ENCODE peak calls at places on chromosomes 1 and 21, in eight cellular contexts. One of them, this sample, is unnamed.

GRCh38 chr1:22341791-22342605 is 109.7 kb upstream of the ZBTB40 start:
- DNase-seq in stimulated activated CD4-positive, alpha-beta T cell treated with anti-CD3 and anti-CD28 coated beads, Interleukin-12 subunit alpha, Interleukin-12 subunit beta, amount 100 ng/mL, for 4 hours: no peak
- DNase-seq in AG04450: no peak
- DNase-seq in A549: no peak
- DNase-seq in activated T-cell treated with anti-CD3 and anti-CD28 coated beads, Interleukin-2, amount 50 U/mL, for 72 hours: no peak
- DNase-seq in astrocyte of the spinal cord: peak
- DNase-seq in endothelial cell: no peak
- DNase-seq in HT1080: no peak
- DNase-seq in this sample: no peak

GRCh38 chr21:42027804-42028753 is 17.9 kb upstream of the ZBTB21 start:
- DNase-seq in A549: no peak
- DNase-seq in activated T-cell treated with anti-CD3 and anti-CD28 coated beads, Interleukin-2, amount 50 U/mL, for 72 hours: no peak
- DNase-seq in AG04450: no peak
- DNase-seq in astrocyte of the spinal cord: no peak
- DNase-seq in stimulated activated CD4-positive, alpha-beta T cell treated with anti-CD3 and anti-CD28 coated beads, Interleukin-12 subunit alpha, Interleukin-12 subunit beta, amount 100 ng/mL, for 4 hours: no peak
- DNase-seq in HT1080: no peak
- DNase-seq in endothelial cell: no peak
- DNase-seq in this sample: no peak

GRCh38 chr21:38699048-38699447 is 106.7 kb upstream of the ETS2 start:
- DNase-seq in A549: peak
- DNase-seq in astrocyte of the spinal cord: no peak
- DNase-seq in stimulated activated CD4-positive, alpha-beta T cell treated with anti-CD3 and anti-CD28 coated beads, Interleukin-12 subunit alpha, Interleukin-12 subunit beta, amount 100 ng/mL, for 4 hours: no peak
- DNase-seq in HT1080: no peak
- DNase-seq in AG04450: no peak
- DNase-seq in endothelial cell: peak
- DNase-seq in activated T-cell treated with anti-CD3 and anti-CD28 coated beads, Interleukin-2, amount 50 U/mL, for 72 hours: no peak
- DNase-seq in this sample: no peak

GRCh38 chr1:3009021-3009420 is 12.2 kb upstream of the ACTRT2 start:
- DNase-seq in AG04450: no peak
- DNase-seq in HT1080: no peak
- DNase-seq in stimulated activated CD4-positive, alpha-beta T cell treated with anti-CD3 and anti-CD28 coated beads, Interleukin-12 subunit alpha, Interleukin-12 subunit beta, amount 100 ng/mL, for 4 hours: no peak
- DNase-seq in endothelial cell: no peak
- DNase-seq in A549: no peak
- DNase-seq in activated T-cell treated with anti-CD3 and anti-CD28 coated beads, Interleukin-2, amount 50 U/mL, for 72 hours: no peak
- DNase-seq in astrocyte of the spinal cord: no peak
- DNase-seq in this sample: no peak

GRCh38 chr1:241767737-241768136 is 80.3 kb upstream of the EXO1 start:
- DNase-seq in stimulated activated CD4-positive, alpha-beta T cell treated with anti-CD3 and anti-CD28 coated beads, Interleukin-12 subunit alpha, Interleukin-12 subunit beta, amount 100 ng/mL, for 4 hours: no peak
- DNase-seq in activated T-cell treated with anti-CD3 and anti-CD28 coated beads, Interleukin-2, amount 50 U/mL, for 72 hours: no peak
- DNase-seq in A549: no peak
- DNase-seq in astrocyte of the spinal cord: no peak
- DNase-seq in AG04450: no peak
- DNase-seq in endothelial cell: no peak
- DNase-seq in HT1080: no peak
- DNase-seq in this sample: no peak

GRCh38 chr1:39003787-39004186 is 12.7 kb downstream of the AKIRIN1 start:
- DNase-seq in HT1080: no peak
- DNase-seq in activated T-cell treated with anti-CD3 and anti-CD28 coated beads, Interleukin-2, amount 50 U/mL, for 72 hours: no peak
- DNase-seq in astrocyte of the spinal cord: no peak
- DNase-seq in stimulated activated CD4-positive, alpha-beta T cell treated with anti-CD3 and anti-CD28 coated beads, Interleukin-12 subunit alpha, Interleukin-12 subunit beta, amount 100 ng/mL, for 4 hours: no peak
- DNase-seq in A549: no peak
- DNase-seq in AG04450: no peak
- DNase-seq in endothelial cell: no peak
- DNase-seq in this sample: no peak

GRCh38 chr1:206699626-206700025 is 14.9 kb downstream of the MAPKAPK2 start:
- DNase-seq in endothelial cell: no peak
- DNase-seq in stimulated activated CD4-positive, alpha-beta T cell treated with anti-CD3 and anti-CD28 coated beads, Interleukin-12 subunit alpha, Interleukin-12 subunit beta, amount 100 ng/mL, for 4 hours: no peak
- DNase-seq in A549: no peak
- DNase-seq in AG04450: no peak
- DNase-seq in HT1080: no peak
- DNase-seq in astrocyte of the spinal cord: no peak
- DNase-seq in activated T-cell treated with anti-CD3 and anti-CD28 coated beads, Interleukin-2, amount 50 U/mL, for 72 hours: no peak
- DNase-seq in this sample: no peak

GRCh38 chr1:21318714-21319159 is 28.5 kb upstream of the ECE1 start:
- DNase-seq in activated T-cell treated with anti-CD3 and anti-CD28 coated beads, Interleukin-2, amount 50 U/mL, for 72 hours: no peak
- DNase-seq in A549: no peak
- DNase-seq in stimulated activated CD4-positive, alpha-beta T cell treated with anti-CD3 and anti-CD28 coated beads, Interleukin-12 subunit alpha, Interleukin-12 subunit beta, amount 100 ng/mL, for 4 hours: no peak
- DNase-seq in astrocyte of the spinal cord: peak
- DNase-seq in HT1080: no peak
- DNase-seq in endothelial cell: no peak
- DNase-seq in AG04450: no peak
- DNase-seq in this sample: no peak

GRCh38 chr1:27755286-27755685 is 17.7 kb upstream of the STX12 start:
- DNase-seq in activated T-cell treated with anti-CD3 and anti-CD28 coated beads, Interleukin-2, amount 50 U/mL, for 72 hours: no peak
- DNase-seq in AG04450: no peak
- DNase-seq in endothelial cell: no peak
- DNase-seq in stimulated activated CD4-positive, alpha-beta T cell treated with anti-CD3 and anti-CD28 coated beads, Interleukin-12 subunit alpha, Interleukin-12 subunit beta, amount 100 ng/mL, for 4 hours: no peak
- DNase-seq in astrocyte of the spinal cord: no peak
- DNase-seq in A549: no peak
- DNase-seq in HT1080: no peak
- DNase-seq in this sample: no peak

GRCh38 chr1:78176448-78176847 is 130.7 kb downstream of the GIPC2 start:
- DNase-seq in AG04450: peak
- DNase-seq in astrocyte of the spinal cord: peak
- DNase-seq in A549: no peak
- DNase-seq in stimulated activated CD4-positive, alpha-beta T cell treated with anti-CD3 and anti-CD28 coated beads, Interleukin-12 subunit alpha, Interleukin-12 subunit beta, amount 100 ng/mL, for 4 hours: no peak
- DNase-seq in HT1080: peak
- DNase-seq in activated T-cell treated with anti-CD3 and anti-CD28 coated beads, Interleukin-2, amount 50 U/mL, for 72 hours: no peak
- DNase-seq in endothelial cell: no peak
- DNase-seq in this sample: no peak

GRCh38 chr21:34135330-34135729 is 62.0 kb downstream of the MRPS6 start:
- DNase-seq in astrocyte of the spinal cord: no peak
- DNase-seq in A549: no peak
- DNase-seq in endothelial cell: no peak
- DNase-seq in AG04450: no peak
- DNase-seq in stimulated activated CD4-positive, alpha-beta T cell treated with anti-CD3 and anti-CD28 coated beads, Interleukin-12 subunit alpha, Interleukin-12 subunit beta, amount 100 ng/mL, for 4 hours: no peak
- DNase-seq in activated T-cell treated with anti-CD3 and anti-CD28 coated beads, Interleukin-2, amount 50 U/mL, for 72 hours: no peak
- DNase-seq in HT1080: peak
- DNase-seq in this sample: peak

GRCh38 chr1:56286956-56287355 is 292.4 kb downstream of the PLPP3 start:
- DNase-seq in HT1080: no peak
- DNase-seq in activated T-cell treated with anti-CD3 and anti-CD28 coated beads, Interleukin-2, amount 50 U/mL, for 72 hours: no peak
- DNase-seq in stimulated activated CD4-positive, alpha-beta T cell treated with anti-CD3 and anti-CD28 coated beads, Interleukin-12 subunit alpha, Interleukin-12 subunit beta, amount 100 ng/mL, for 4 hours: no peak
- DNase-seq in A549: no peak
- DNase-seq in astrocyte of the spinal cord: no peak
- DNase-seq in AG04450: no peak
- DNase-seq in endothelial cell: no peak
- DNase-seq in this sample: no peak

GRCh38 chr1:187261637-187262036 is 432.9 kb downstream of the PLA2G4A start:
- DNase-seq in activated T-cell treated with anti-CD3 and anti-CD28 coated beads, Interleukin-2, amount 50 U/mL, for 72 hours: no peak
- DNase-seq in AG04450: peak
- DNase-seq in astrocyte of the spinal cord: no peak
- DNase-seq in stimulated activated CD4-positive, alpha-beta T cell treated with anti-CD3 and anti-CD28 coated beads, Interleukin-12 subunit alpha, Interleukin-12 subunit beta, amount 100 ng/mL, for 4 hours: no peak
- DNase-seq in A549: no peak
- DNase-seq in endothelial cell: no peak
- DNase-seq in HT1080: no peak
- DNase-seq in this sample: no peak

This sample was measured in RCC 7860.